ENCODE peak calls at places on chromosomes 5 and 9, in nine cellular contexts. F, W, J, R, O, M, D, Z and C are unnamed samples.

GRCh38 chr9:122930933-122931850 is at the start of gene ZBTB26:
- DNase-seq in F (peak; percentile 89), W (peak; percentile 97), J (peak; percentile 92), R (peak; percentile 97), O (peak; percentile 96), M (peak; percentile 97), D (peak; percentile 97), Z (peak; percentile 96), C (peak; percentile 82)

GRCh38 chr5:160349249-160349965 is 21.0 kb downstream of the C1QTNF2 start:
- DNase-seq in F (no peak), W (no peak), J (no peak), R (no peak), O (no peak), M (no peak), D (no peak), Z (no peak), C (no peak)

GRCh38 chr5:14156611-14157493 is 13.7 kb downstream of the TRIO start:
- DNase-seq in F (peak; percentile 59), W (peak; percentile 68), J (no peak), R (peak; percentile 99), O (no peak), M (peak; percentile 96), D (no peak), Z (no peak), C (peak; percentile 98)

GRCh38 chr9:137300607-137301085 is 1.4 kb downstream of the NRARP start:
- DNase-seq in F (no peak), W (peak; percentile 87), J (no peak), R (peak; percentile 90), O (peak; percentile 21), M (no peak), D (no peak), Z (peak; percentile 51), C (no peak)

GRCh38 chr5:58261605-58262004 is 198.3 kb downstream of the PLK2 start:
- DNase-seq in F (no peak), W (no peak), J (no peak), R (no peak), O (no peak), M (peak; percentile 88), D (no peak), Z (no peak), C (peak; percentile 38)

GRCh38 chr5:107426209-107426608 is 244.5 kb downstream of the EFNA5 start:
- DNase-seq in F (no peak), W (no peak), J (no peak), R (no peak), O (no peak), M (no peak), D (no peak), Z (no peak), C (no peak)

GRCh38 chr9:128358861-128359260 is 12.3 kb upstream of the URM1 start:
- DNase-seq in F (no peak), W (no peak), J (no peak), R (no peak), O (no peak), M (peak; percentile 60), D (no peak), Z (no peak), C (no peak)

GRCh38 chr9:4463824-4464223 is 26.4 kb upstream of the SLC1A1 start:
- DNase-seq in F (no peak), W (no peak), J (no peak), R (no peak), O (no peak), M (peak; percentile 32), D (no peak), Z (no peak), C (no peak)

GRCh38 chr5:30505014-30505886 is 688.2 kb upstream of the CDH6 start:
- DNase-seq in F (no peak), W (peak; percentile 55), J (no peak), R (peak; percentile 29), O (no peak), M (peak; percentile 0), D (no peak), Z (no peak), C (peak; percentile 93)

GRCh38 chr5:125042243-125042887 is 295.9 kb upstream of the ZNF608 start:
- DNase-seq in F (no peak), W (peak; percentile 14), J (no peak), R (peak; percentile 46), O (no peak), M (peak; percentile 22), D (no peak), Z (no peak), C (no peak)

GRCh38 chr5:147068998-147069397 is 165.8 kb upstream of the STK32A start:
- DNase-seq in F (no peak), W (no peak), J (no peak), R (no peak), O (no peak), M (no peak), D (no peak), Z (no peak), C (no peak)

DNA sequence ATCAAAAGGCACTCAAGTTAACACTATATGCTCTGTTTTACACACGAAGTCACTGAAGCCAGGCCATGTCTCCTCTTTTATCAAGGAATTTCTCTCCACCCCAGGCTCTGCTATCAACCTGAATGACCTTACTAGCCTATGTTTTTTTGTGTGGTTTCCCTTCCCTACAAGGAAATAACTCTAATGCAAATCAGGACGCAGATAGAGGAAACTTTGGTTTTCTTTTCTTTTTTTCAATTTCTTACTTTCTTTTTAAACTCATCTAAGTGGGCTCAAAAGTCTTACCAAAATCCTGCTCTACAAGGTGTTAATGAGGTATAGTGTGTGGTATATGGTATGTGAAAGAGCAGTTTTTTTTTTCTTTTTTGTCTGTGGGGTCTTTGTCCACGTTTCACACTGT is 5.5 kb upstream of the SLC46A2 start:
- DNase-seq in F (no peak), W (no peak), J (no peak), R (no peak), O (no peak), M (no peak), D (no peak), Z (no peak), C (no peak)
- H3K27me3 ChIP-seq in F (no peaks in the 10 kb centered on the region), W (peaks cover 11% of the 10 kb centered on the region), J (no peaks in the 10 kb centered on the region), R (peaks cover 3% of the 10 kb centered on the region), O (no peaks in the 10 kb centered on the region), M (no peaks in the 10 kb centered on the region), D (peaks cover 12% of the 10 kb centered on the region), Z (peaks cover 18% of the 10 kb centered on the region), C (no peaks in the 10 kb centered on the region)

GRCh38 chr9:125757834-125758233 is 10.7 kb downstream of the PBX3 start:
- DNase-seq in F (no peak), W (no peak), J (no peak), R (no peak), O (no peak), M (no peak), D (no peak), Z (no peak), C (no peak)
- H3K4me3 ChIP-seq in F (no peak overlapping the region), W (no peak overlapping the region), J (no peak overlapping the region), R (no peak overlapping the region), O (no peak overlapping the region), M (no peak overlapping the region), D (no peak overlapping the region), Z (no peak overlapping the region), C (no peak overlapping the region)

DNA sequence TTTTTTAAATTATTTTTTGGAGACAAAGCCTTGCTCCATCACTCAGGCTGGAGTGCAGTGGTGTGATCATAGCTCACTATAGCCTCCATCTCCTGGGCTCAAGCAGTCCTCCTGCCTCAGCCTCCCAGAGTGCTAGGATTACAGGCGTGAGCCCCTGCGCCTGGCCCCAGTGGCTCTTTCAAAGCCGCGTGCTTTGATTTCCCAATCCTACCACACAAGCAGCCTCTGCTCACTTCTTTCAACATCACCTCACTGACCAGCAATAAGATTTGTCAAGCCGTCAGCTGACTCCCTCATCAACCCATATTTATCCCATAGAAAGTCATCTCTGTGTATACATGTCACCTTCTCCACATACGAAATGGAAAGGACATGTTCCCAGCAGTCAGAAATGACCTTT is 25.9 kb downstream of the SLC31A2 start:
- DNase-seq in F (no peak), W (no peak), J (no peak), R (no peak), O (no peak), M (no peak), D (no peak), Z (no peak), C (no peak)
- H3K36me3 ChIP-seq in F (peaks cover 31% of the 10 kb centered on the region), W (peaks cover 54% of the 10 kb centered on the region), J (peaks cover 56% of the 10 kb centered on the region), R (peaks cover 80% of the 10 kb centered on the region), O (peaks cover 14% of the 10 kb centered on the region), M (peaks cover 55% of the 10 kb centered on the region), D (peaks cover 86% of the 10 kb centered on the region), Z (no peaks in the 10 kb centered on the region), C (peaks cover 22% of the 10 kb centered on the region)

DNA sequence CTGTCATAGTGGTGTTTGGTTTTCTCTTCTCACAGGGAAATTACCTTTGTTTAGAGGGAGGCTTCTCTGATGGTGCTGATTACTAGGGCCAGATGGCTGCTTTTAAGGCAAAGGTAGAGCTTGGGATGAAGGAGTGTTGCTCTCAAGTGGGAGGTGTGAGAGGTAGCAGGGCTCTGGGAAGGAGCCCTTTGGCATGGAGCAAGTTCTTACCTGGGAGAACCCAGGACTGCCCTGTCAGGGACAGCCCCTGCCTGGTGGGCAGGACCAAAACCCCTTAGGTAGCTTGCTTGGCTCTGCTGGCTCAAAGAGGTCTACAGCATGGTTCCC is 63.4 kb upstream of the CXCL14 start:
- DNase-seq in F (no peak), W (no peak), J (no peak), R (no peak), O (no peak), M (no peak), D (no peak), Z (no peak), C (no peak)
- H3K27me3 ChIP-seq in F (peaks cover 1% of the 10 kb centered on the region), W (no peaks in the 10 kb centered on the region), J (no peaks in the 10 kb centered on the region), R (peaks cover 65% of the 10 kb centered on the region), O (no peaks in the 10 kb centered on the region), M (peaks cover 25% of the 10 kb centered on the region), D (no peaks in the 10 kb centered on the region), Z (no peaks in the 10 kb centered on the region), C (peaks cover 3% of the 10 kb centered on the region)

GRCh38 chr5:79481574-79481973 is 32.4 kb downstream of the HOMER1 start:
- DNase-seq in F (no peak), W (no peak), J (no peak), R (no peak), O (no peak), M (no peak), D (no peak), Z (no peak), C (no peak)
- H3K4me3 ChIP-seq in F (no peak overlapping the region), W (no peak overlapping the region), J (no peak overlapping the region), R (no peak overlapping the region), O (no peak overlapping the region), M (no peak overlapping the region), D (no peak overlapping the region), Z (no peak overlapping the region), C (no peak overlapping the region)

GRCh38 chr5:150394912-150395689 is 17.6 kb downstream of the CD74 start:
- DNase-seq in F (no peak), W (no peak), J (no peak), R (no peak), O (no peak), M (no peak), D (no peak), Z (no peak), C (no peak)

GRCh38 chr5:150392680-150393079 is 20.0 kb downstream of the CD74 start:
- DNase-seq in F (no peak), W (no peak), J (no peak), R (no peak), O (no peak), M (no peak), D (no peak), Z (no peak), C (no peak)

GRCh38 chr5:150395690-150395979 is 17.1 kb downstream of the CD74 start:
- DNase-seq in F (no peak), W (no peak), J (no peak), R (no peak), O (no peak), M (no peak), D (no peak), Z (no peak), C (no peak)

GRCh38 chr5:150396247-150396646 is 16.5 kb downstream of the CD74 start:
- DNase-seq in F (no peak), W (no peak), J (no peak), R (no peak), O (no peak), M (no peak), D (no peak), Z (no peak), C (no peak)

GRCh38 chr5:150394103-150394502 is 18.6 kb downstream of the CD74 start:
- DNase-seq in F (no peak), W (no peak), J (no peak), R (peak; percentile 60), O (no peak), M (peak; percentile 9), D (no peak), Z (no peak), C (peak; percentile 18)
- H3K36me3 ChIP-seq in F (peaks cover 46% of the 10 kb centered on the region), W (peaks cover 84% of the 10 kb centered on the region), J (peaks cover 46% of the 10 kb centered on the region), R (peaks cover 87% of the 10 kb centered on the region), O (peaks cover 4% of the 10 kb centered on the region), M (peaks cover 6% of the 10 kb centered on the region), D (peaks cover 98% of the 10 kb centered on the region), Z (no peaks in the 10 kb centered on the region), C (peaks cover 44% of the 10 kb centered on the region)